ENCODE peak calls at places on chromosomes 16 and 17, in ten cellular contexts. F is activated CD4-positive, CD25-positive, alpha-beta regulatory T cell; V is Caki2; A is NCI-H2081 treated with DMSO at 0.1 percent for 48 hours; N is NCI-H1930; G is SK-MEL-5; K is effector CD4-positive, alpha-beta T cell; J is pancreas; R is NCI-H510A; U is mesothelial cell of epicardium. Q is an unnamed sample.

GRCh38 chr17:14845562-14846335 is 419.4 kb downstream of the PMP22 start:
- DNase-seq in F (no peak), V (no peak), A (no peak), N (peak; percentile 66), G (no peak), K (no peak), J (no peak), R (no peak), U (no peak), Q (no peak)

GRCh38 chr17:66580178-66580577 is 254.7 kb upstream of the CACNG5 start:
- DNase-seq in F (no peak), V (peak; percentile 72), A (no peak), N (no peak), G (peak; percentile 27), K (no peak), J (peak; percentile 20), R (no peak), U (no peak), Q (no peak)

GRCh38 chr17:66340720-66341119 is 38.3 kb downstream of the PRKCA start:
- DNase-seq in F (no peak), V (no peak), A (no peak), N (no peak), G (no peak), K (no peak), J (no peak), R (no peak), U (no peak), Q (no peak)

GRCh38 chr16:88910284-88911147 is 44.1 kb upstream of the PABPN1L start:
- DNase-seq in F (no peak), V (no peak), A (no peak), N (no peak), G (no peak), K (no peak), J (no peak), R (no peak), U (no peak), Q (no peak)

GRCh38 chr17:21174186-21174585 is 39.8 kb downstream of the TMEM11 start:
- DNase-seq in F (no peak), V (no peak), A (no peak), N (no peak), G (no peak), K (no peak), J (peak; percentile 2), R (no peak), U (no peak), Q (no peak)

GRCh38 chr16:51150894-51151320 is at the start of gene SALL1:
- DNase-seq in F (no peak), V (peak; percentile 48), A (no peak), N (no peak), G (no peak), K (no peak), J (no peak), R (no peak), U (no peak), Q (no peak)

GRCh38 chr17:62824290-62825135 is 16.4 kb upstream of the MARCHF10 start:
- DNase-seq in F (no peak), V (peak; percentile 98), A (no peak), N (no peak), G (peak; percentile 27), K (no peak), J (no peak), R (no peak), U (no peak), Q (no peak)

GRCh38 chr17:2582493-2582892 is 11.0 kb upstream of the PAFAH1B1 start:
- DNase-seq in F (no peak), V (no peak), A (no peak), N (no peak), G (no peak), K (no peak), J (no peak), R (no peak), U (no peak), Q (no peak)

GRCh38 chr17:73356561-73357170 is 44.9 kb upstream of the CDC42EP4 start:
- DNase-seq in F (no peak), V (no peak), A (no peak), N (no peak), G (no peak), K (no peak), J (no peak), R (no peak), U (no peak), Q (no peak)

GRCh38 chr16:19281246-19281645 is 4.3 kb upstream of the CLEC19A start:
- DNase-seq in F (no peak), V (no peak), A (no peak), N (no peak), G (no peak), K (no peak), J (no peak), R (no peak), U (no peak), Q (no peak)

GRCh38 chr16:67137605-67138004 is 13.2 kb downstream of the B3GNT9 start:
- DNase-seq in F (no peak), V (peak; percentile 35), A (no peak), N (no peak), G (no peak), K (no peak), J (no peak), R (no peak), U (no peak), Q (no peak)

GRCh38 chr16:68823401-68823800 is 19.9 kb upstream of the TANGO6 start:
- DNase-seq in F (no peak), V (no peak), A (no peak), N (no peak), G (no peak), K (no peak), J (no peak), R (no peak), U (no peak), Q (no peak)

GRCh38 chr17:55500103-55500502 is 11.1 kb downstream of the SMIM36 start:
- DNase-seq in F (no peak), V (no peak), A (no peak), N (no peak), G (no peak), K (no peak), J (no peak), R (no peak), U (no peak), Q (no peak)